ENCODE peak calls at places on chromosomes 1 and 21, in four cellular contexts. A, G, T and Y are unnamed samples.

GRCh38 chr1:115136706-115137105 is 47.4 kb upstream of the TSPAN2 start:
- DNase-seq in G (no peak), A (no peak), T (no peak), Y (no peak)

GRCh38 chr1:31421404-31422040 is 8.5 kb downstream of the SERINC2 start:
- DNase-seq in A (no peak), G (no peak), T (no peak), Y (peak)

GRCh38 chr1:46274224-46275029 is 26.9 kb downstream of the RAD54L start:
- DNase-seq in G (no peak), A (no peak), T (no peak), Y (no peak)

GRCh38 chr1:161266096-161266679 is 7.6 kb downstream of the PCP4L1 start:
- DNase-seq in A (no peak), G (no peak), T (no peak), Y (no peak)

GRCh38 chr1:60765204-60765603 is 317.2 kb upstream of the NFIA start:
- DNase-seq in A (no peak), T (peak), G (peak), Y (peak)

GRCh38 chr1:13807213-13807612 is 107.2 kb downstream of the PRDM2 start:
- DNase-seq in G (peak), T (peak), A (no peak), Y (peak)

GRCh38 chr1:238606896-238607295 is 716.2 kb upstream of the ZP4 start:
- DNase-seq in G (no peak), A (no peak), T (no peak), Y (no peak)

GRCh38 chr1:43304287-43304615 is 3.5 kb downstream of the TIE1 start:
- DNase-seq in A (no peak), T (no peak), G (no peak), Y (no peak)

GRCh38 chr1:39833121-39833520 is 44.5 kb upstream of the BMP8B start:
- DNase-seq in T (no peak), A (no peak), G (no peak), Y (no peak)

GRCh38 chr1:25246600-25247023 is 642 bp downstream of the RSRP1 start:
- DNase-seq in A (no peak), G (peak), T (no peak), Y (peak)

GRCh38 chr21:36022704-36023103 is 37.6 kb downstream of the SETD4 start:
- DNase-seq in G (no peak), T (no peak), A (no peak), Y (no peak)

GRCh38 chr1:219442575-219442974 is 170.3 kb downstream of the ZC3H11B start:
- DNase-seq in A (no peak), G (no peak), T (no peak), Y (no peak)

GRCh38 chr1:225523214-225523613 is 95.4 kb upstream of the LBR start:
- DNase-seq in A (no peak), G (no peak), T (no peak), Y (no peak)

GRCh38 chr1:14064649-14065442 is 364.9 kb downstream of the PRDM2 start:
- DNase-seq in T (no peak), A (no peak), G (no peak), Y (no peak)

GRCh38 chr1:99173900-99174299 is 90.4 kb upstream of the PLPPR4 start:
- DNase-seq in T (no peak), G (no peak), A (no peak), Y (no peak)

GRCh38 chr1:100794719-100795645 is 75.4 kb downstream of the VCAM1 start:
- DNase-seq in T (no peak), G (peak), A (no peak), Y (no peak)

GRCh38 chr1:26163684-26164035 is 4.8 kb downstream of the FAM110D start:
- DNase-seq in A (no peak), T (no peak), G (no peak), Y (no peak)

GRCh38 chr21:36791695-36792451 is 93.0 kb downstream of the SIM2 start:
- DNase-seq in A (no peak), T (no peak), G (no peak), Y (no peak)

GRCh38 chr1:169584483-169585144 is 1.7 kb downstream of the F5 start:
- DNase-seq in A (no peak), G (no peak), T (peak), Y (no peak)

GRCh38 chr1:84598846-84599741 is 24.9 kb upstream of the CTBS start:
- DNase-seq in G (no peak), A (peak), T (no peak), Y (no peak)

GRCh38 chr1:18719786-18720436 is 89.3 kb downstream of the PAX7 start:
- DNase-seq in T (no peak), G (no peak), A (no peak), Y (no peak)

GRCh38 chr1:155966750-155967149 is 11.6 kb downstream of the ARHGEF2 start:
- DNase-seq in T (no peak), A (no peak), G (no peak), Y (no peak)

GRCh38 chr21:18801468-18801867 is 397.9 kb upstream of the TMPRSS15 start:
- DNase-seq in A (no peak), G (no peak), T (no peak), Y (peak)

GRCh38 chr1:65993047-65993363 is 200.3 kb downstream of the PDE4B start:
- DNase-seq in A (no peak), G (no peak), T (no peak), Y (no peak)

GRCh38 chr1:94324168-94324544 is 86.8 kb upstream of the ARHGAP29 start:
- DNase-seq in T (no peak), A (no peak), G (no peak), Y (no peak)

GRCh38 chr1:27552911-27553420 is 51.0 kb downstream of the AHDC1 start:
- DNase-seq in A (no peak), G (no peak), T (no peak), Y (peak)

GRCh38 chr1:172339840-172340239 is 80.6 kb upstream of the C1orf105 start:
- DNase-seq in T (no peak), A (no peak), G (no peak), Y (no peak)

GRCh38 chr1:234529661-234530237 is 50.8 kb upstream of the TARBP1 start:
- DNase-seq in T (no peak), A (no peak), G (no peak), Y (no peak)

GRCh38 chr1:182163821-182164223 is 102.3 kb upstream of the ZNF648 start:
- DNase-seq in G (no peak), A (no peak), T (no peak), Y (no peak)

GRCh38 chr21:45858180-45858579 is 123.4 kb upstream of the COL6A1 start:
- DNase-seq in G (no peak), T (no peak), A (no peak), Y (no peak)

GRCh38 chr1:60130703-60131102 is 57.1 kb upstream of the C1orf87 start:
- DNase-seq in T (no peak), A (no peak), G (no peak), Y (no peak)

GRCh38 chr1:54152696-54153095 is at the start of gene CDCP2:
- DNase-seq in G (no peak), T (no peak), A (no peak), Y (no peak)

GRCh38 chr1:225820522-225821120 is 10.7 kb downstream of the EPHX1 start:
- DNase-seq in A (no peak), G (peak), T (no peak), Y (no peak)

GRCh38 chr1:180173952-180174351 is 19.3 kb downstream of the QSOX1 start:
- DNase-seq in A (no peak), T (no peak), G (no peak), Y (no peak)

GRCh38 chr1:159088050-159088449 is 11.5 kb upstream of the AIM2 start:
- DNase-seq in A (no peak), T (no peak), G (no peak), Y (no peak)

GRCh38 chr1:236853916-236854601 is 59.0 kb downstream of the MTR start:
- DNase-seq in A (no peak), G (no peak), T (no peak), Y (no peak)

GRCh38 chr1:212753766-212754165 is 37.8 kb downstream of the NSL1 start:
- DNase-seq in A (no peak), T (no peak), G (no peak), Y (no peak)

GRCh38 chr1:212752934-212753497 is 38.6 kb downstream of the NSL1 start:
- DNase-seq in G (no peak), T (no peak), A (peak), Y (no peak)

GRCh38 chr1:212754193-212754592 is 37.4 kb downstream of the NSL1 start:
- DNase-seq in G (no peak), A (no peak), T (no peak), Y (no peak)

GRCh38 chr1:212754715-212755114 is 36.9 kb downstream of the NSL1 start:
- DNase-seq in A (no peak), G (peak), T (no peak), Y (no peak)

DNA sequence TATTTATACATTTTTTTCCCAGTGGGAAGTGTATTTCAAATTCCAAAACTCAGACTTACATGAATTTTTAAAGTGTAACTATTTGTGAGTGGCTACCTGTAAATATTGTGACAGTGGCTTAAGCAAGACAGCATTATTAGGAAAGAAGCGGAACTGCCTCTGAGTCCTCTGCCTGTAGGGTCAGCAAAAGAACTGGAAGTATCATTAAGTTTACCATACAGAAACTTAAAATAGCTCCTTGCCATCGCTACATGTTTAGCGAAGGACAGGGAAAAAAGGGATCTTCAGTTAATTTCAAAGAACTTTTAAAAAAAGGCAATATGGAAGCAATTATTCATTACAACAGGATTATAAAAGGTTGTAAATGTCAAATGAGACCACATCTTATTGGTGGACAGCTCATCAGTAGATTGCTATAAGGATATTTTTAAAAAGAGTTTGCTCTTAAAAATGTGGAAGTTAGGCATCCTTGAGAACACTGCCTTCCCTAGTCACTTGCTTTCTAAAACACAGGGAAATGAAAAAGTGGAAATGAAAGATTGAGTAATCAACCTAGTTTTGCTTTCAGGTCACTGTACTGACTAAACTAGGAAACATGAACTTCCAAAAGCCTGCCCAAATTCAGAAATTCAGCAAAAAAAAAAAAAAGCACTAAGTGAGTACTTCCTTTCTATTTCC is 39.2 kb downstream of the NSL1 start:
- DNase-seq in G (no peak), A (peak), T (no peak), Y (no peak)
- TF ChIP-seq ATF2 in G (no peak), A (peak), T (no peak), Y (no peak)

DNA sequence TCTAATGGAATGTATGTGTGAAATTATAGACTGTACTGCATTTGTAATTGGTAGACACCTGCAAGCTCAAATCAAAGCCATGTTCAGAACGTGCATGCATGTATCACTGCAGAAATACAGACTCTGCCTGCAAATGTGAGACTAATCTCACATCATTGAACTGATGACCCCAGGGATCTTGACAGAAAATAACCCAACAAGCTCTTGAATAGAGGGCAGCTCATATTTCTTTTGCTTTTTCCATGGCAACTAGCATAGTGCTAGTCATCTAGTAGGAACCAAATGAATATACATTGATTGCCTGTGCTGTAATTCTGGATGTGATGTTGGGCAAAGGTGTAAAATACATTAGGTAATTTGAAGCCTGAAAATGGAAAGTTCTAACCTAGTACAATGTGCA is 62.4 kb downstream of the PTPRC start:
- DNase-seq in A (no peak), G (no peak), T (no peak), Y (no peak)
- TF ChIP-seq CREM in A (no peak), G (no peak), T (no peak), Y (no peak)

DNA sequence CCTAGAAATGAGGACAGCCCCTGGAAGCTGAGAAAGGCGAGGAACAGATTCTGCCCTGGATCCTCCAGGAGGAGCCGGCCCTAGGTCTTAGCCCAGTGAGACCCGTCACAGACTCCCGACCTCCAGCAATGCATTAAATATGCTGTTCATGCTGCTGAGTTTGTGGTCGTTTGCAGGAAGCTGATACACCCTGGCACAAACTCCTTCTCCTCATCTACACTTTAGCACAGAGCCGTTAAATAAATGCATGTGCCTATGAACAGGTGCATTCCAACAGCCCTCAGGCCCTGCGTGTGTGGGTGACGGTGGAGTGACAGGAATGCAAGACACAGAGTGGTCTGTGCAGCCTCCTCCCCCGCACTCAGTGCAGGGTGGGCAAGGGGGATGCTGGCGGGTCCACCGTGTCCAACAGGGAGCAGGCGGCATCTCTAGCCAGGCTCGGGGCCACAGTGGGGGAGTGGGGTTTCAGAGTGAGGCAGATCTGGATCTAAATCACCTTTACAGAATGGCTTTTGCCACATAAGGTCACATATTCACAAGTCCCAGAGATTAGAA is 106.6 kb upstream of the TMPRSS2 start:
- DNase-seq in G (no peak), T (no peak), A (no peak), Y (no peak)
- TF ChIP-seq ATF2 in G (no peak), T (no peak), A (no peak), Y (no peak)

GRCh38 chr1:24111264-24111997 is 504 bp downstream of the MYOM3 start:
- DNase-seq in A (no peak), T (no peak), G (no peak), Y (no peak)

GRCh38 chr1:24110642-24111263 is 1.2 kb downstream of the MYOM3 start:
- DNase-seq in T (no peak), A (no peak), G (no peak), Y (no peak)

GRCh38 chr1:24112381-24113169 is 640 bp upstream of the MYOM3 start:
- DNase-seq in T (peak), G (peak), A (no peak), Y (peak)

GRCh38 chr1:24109686-24110475 is 2.1 kb downstream of the MYOM3 start:
- DNase-seq in G (no peak), T (no peak), A (no peak), Y (no peak)

DNA sequence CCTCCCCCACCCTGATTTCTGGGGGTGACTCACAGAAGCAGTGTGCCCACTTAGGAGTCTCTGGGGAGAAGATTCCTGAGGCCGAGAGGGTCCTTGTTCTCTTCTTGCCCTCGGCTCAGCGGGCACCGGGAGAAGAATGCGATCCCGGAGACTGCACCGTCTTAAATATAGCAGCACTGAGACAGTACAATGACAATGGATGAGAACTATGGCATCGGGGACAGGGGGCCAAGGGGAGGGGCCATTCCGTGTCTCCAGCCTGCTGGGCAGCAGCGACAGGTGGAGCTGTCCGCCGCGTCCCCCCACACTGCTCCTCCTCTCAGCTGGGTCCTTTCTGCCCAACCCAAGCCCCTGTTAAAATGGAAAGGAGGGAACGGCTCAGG is at the start of gene MYOM3:
- DNase-seq in T (no peak), A (no peak), G (no peak), Y (no peak)
- TF ChIP-seq CREM in T (no peak), A (no peak), G (no peak), Y (no peak)

GRCh38 chr1:97139512-97139911 is 417.9 kb downstream of the PTBP2 start:
- DNase-seq in G (no peak), A (no peak), T (no peak), Y (no peak)

GRCh38 chr1:97136971-97137370 is 415.4 kb downstream of the PTBP2 start:
- DNase-seq in T (no peak), G (no peak), A (no peak), Y (no peak)

GRCh38 chr1:97135972-97136371 is 414.4 kb downstream of the PTBP2 start:
- DNase-seq in A (no peak), T (no peak), G (no peak), Y (no peak)

GRCh38 chr1:97137862-97138514 is 416.4 kb downstream of the PTBP2 start:
- DNase-seq in G (no peak), A (peak), T (peak), Y (no peak)

DNA sequence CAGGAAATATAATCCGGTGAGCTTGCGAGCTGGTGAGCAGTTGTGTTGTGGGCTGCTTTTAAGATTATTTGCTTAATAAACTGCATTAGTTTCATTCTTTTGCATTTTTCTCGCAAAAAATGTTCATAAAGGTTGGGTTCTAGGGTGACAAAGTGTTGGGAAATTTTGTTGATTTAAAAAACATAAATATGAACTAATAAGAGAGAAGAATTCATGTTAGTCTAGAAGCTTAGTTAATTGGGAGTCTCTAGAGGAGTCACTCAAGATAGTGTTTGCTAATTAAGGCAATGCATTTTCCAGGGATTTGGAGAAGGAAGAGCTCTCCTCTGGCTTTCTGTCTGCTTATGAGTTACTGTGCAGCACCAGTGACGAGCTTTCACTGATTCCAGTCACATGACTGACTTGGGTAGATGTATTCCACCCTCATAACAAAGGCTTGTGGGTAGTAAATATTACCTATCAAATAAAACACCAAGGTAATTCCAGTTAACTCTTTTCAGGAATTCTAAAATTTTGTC is 417.0 kb downstream of the PTBP2 start:
- DNase-seq in G (no peak), A (no peak), T (no peak), Y (no peak)
- TF ChIP-seq ATF2 in G (no peak), A (no peak), T (no peak), Y (no peak)

DNA sequence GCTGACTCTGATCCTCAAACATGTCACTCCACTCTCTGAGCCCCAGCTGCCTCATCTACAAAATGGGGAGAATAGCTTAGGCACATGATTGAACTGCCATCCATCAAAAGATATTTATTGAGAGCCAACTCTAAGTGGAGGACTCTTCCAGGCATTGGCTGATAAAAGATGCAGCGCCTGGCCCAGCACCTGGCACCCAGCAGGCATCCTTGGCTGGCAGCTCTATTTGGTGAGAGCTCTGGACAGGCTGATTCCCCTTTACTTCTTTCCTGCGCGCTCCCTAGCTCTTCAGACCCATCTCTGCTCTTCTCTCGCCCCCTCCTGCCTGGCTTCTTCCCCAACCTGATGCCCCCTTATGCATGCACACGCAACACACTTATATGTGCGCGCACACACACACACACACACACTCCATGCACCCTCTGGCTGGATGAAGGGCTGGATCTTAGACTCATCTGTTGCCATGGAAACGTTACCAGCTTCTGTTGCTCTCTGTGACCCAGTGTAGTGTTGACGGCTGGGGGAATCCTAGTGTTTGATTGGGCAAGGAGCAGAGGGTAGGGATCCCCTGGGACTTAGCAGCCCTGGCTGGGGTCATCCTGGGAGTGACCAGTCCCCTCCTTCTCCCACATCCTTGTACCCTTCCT is 49.3 kb downstream of the VWA5B1 start:
- DNase-seq in T (no peak), G (no peak), A (no peak), Y (no peak)
- TF ChIP-seq CREM in T (no peak), G (no peak), A (no peak), Y (no peak)

GRCh38 chr1:168091063-168091462 is 45.7 kb downstream of the GPR161 start:
- DNase-seq in G (no peak), T (no peak), A (no peak), Y (no peak)

GRCh38 chr1:168093616-168094015 is 43.1 kb downstream of the GPR161 start:
- DNase-seq in T (no peak), G (no peak), A (no peak), Y (no peak)

GRCh38 chr1:168091720-168092119 is 45.0 kb downstream of the GPR161 start:
- DNase-seq in T (no peak), G (no peak), A (no peak), Y (no peak)

GRCh38 chr1:168092151-168092550 is 44.6 kb downstream of the GPR161 start:
- DNase-seq in G (no peak), T (no peak), A (no peak), Y (no peak)

GRCh38 chr1:168092566-168093355 is 44.0 kb downstream of the GPR161 start:
- DNase-seq in G (no peak), A (no peak), T (peak), Y (no peak)
- TF ChIP-seq ATF2 in G (no peak), A (no peak), T (no peak), Y (no peak)